ENCODE peak calls at places on chromosomes 5 and 9, in ten cellular contexts. T is NCI-H187, A is Peyer's patch, Q is cardiac fibroblast, X is fibroblast of pulmonary artery, I is cardiac muscle cell, K is SHP77, J is psoas muscle, D is AG08395, Y is iPS-NIHi11. U is an unnamed sample.

GRCh38 chr5:83564069-83564749 is 92.7 kb downstream of the VCAN start:
- DNase-seq in T (no peak), A (no peak), Q (peak; percentile 75), X (peak; percentile 79), I (peak; percentile 38), K (peak; percentile 7), J (no peak), D (peak; percentile 36), Y (peak; percentile 53), U (no peak)

GRCh38 chr5:124704594-124705284 is 41.7 kb downstream of the ZNF608 start:
- DNase-seq in T (no peak), A (no peak), Q (no peak), X (no peak), I (no peak), K (no peak), J (no peak), D (no peak), Y (no peak), U (no peak)

GRCh38 chr9:121906074-121906520 is 187.0 kb downstream of the TTLL11 start:
- DNase-seq in T (no peak), A (no peak), Q (peak; percentile 34), X (peak; percentile 41), I (no peak), K (no peak), J (no peak), D (peak; percentile 57), Y (no peak), U (no peak)

GRCh38 chr5:25754895-25755294 is 1110.1 kb upstream of the CDH10 start:
- DNase-seq in T (no peak), A (no peak), Q (no peak), X (no peak), I (no peak), K (no peak), J (no peak), D (no peak), Y (no peak), U (no peak)

GRCh38 chr9:93828331-93829097 is 126.6 kb downstream of the BARX1 start:
- DNase-seq in T (no peak), A (no peak), Q (no peak), X (no peak), I (no peak), K (no peak), J (no peak), D (peak; percentile 1), Y (peak; percentile 1), U (no peak)

GRCh38 chr9:120136685-120137084 is 443.3 kb downstream of the CDK5RAP2 start:
- DNase-seq in T (no peak), A (no peak), Q (no peak), X (no peak), I (no peak), K (no peak), J (no peak), D (no peak), Y (no peak), U (no peak)

GRCh38 chr5:109844695-109845094 is 155.0 kb downstream of the MAN2A1 start:
- DNase-seq in T (no peak), A (no peak), Q (peak; percentile 39), X (peak; percentile 51), I (no peak), K (no peak), J (no peak), D (peak; percentile 26), Y (no peak), U (no peak)

GRCh38 chr5:1447772-1448361 is 2.6 kb upstream of the SLC6A3 start:
- DNase-seq in T (no peak), A (peak; percentile 53), Q (no peak), X (no peak), I (no peak), K (no peak), J (peak; percentile 2), D (no peak), Y (no peak), U (no peak)

GRCh38 chr5:134370306-134370870 is 981 bp upstream of the UBE2B start:
- DNase-seq in T (no peak), A (no peak), Q (peak; percentile 5), X (peak; percentile 23), I (no peak), K (no peak), J (no peak), D (no peak), Y (no peak), U (no peak)

GRCh38 chr9:75064307-75065025 is 23.5 kb downstream of the NMRK1 start:
- DNase-seq in T (no peak), A (no peak), Q (peak; percentile 53), X (peak; percentile 42), I (no peak), K (no peak), J (no peak), D (peak; percentile 75), Y (no peak), U (no peak)

GRCh38 chr5:124806857-124807196 is 60.4 kb upstream of the ZNF608 start:
- DNase-seq in T (no peak), A (no peak), Q (no peak), X (no peak), I (no peak), K (no peak), J (no peak), D (no peak), Y (no peak), U (no peak)

GRCh38 chr5:178249191-178249989 is 16.8 kb upstream of the PHYKPL start:
- DNase-seq in T (no peak), A (no peak), Q (peak; percentile 70), X (peak; percentile 36), I (no peak), K (no peak), J (no peak), D (peak; percentile 94), Y (no peak), U (no peak)

GRCh38 chr5:156481741-156482140 is 154.8 kb downstream of the SGCD start:
- DNase-seq in T (no peak), A (no peak), Q (no peak), X (no peak), I (no peak), K (no peak), J (peak; percentile 22), D (no peak), Y (no peak), U (no peak)

GRCh38 chr9:131889437-131890244 is 149.8 kb upstream of the RAPGEF1 start:
- DNase-seq in T (no peak), A (no peak), Q (no peak), X (no peak), I (no peak), K (no peak), J (no peak), D (no peak), Y (peak; percentile 43), U (no peak)

GRCh38 chr5:103036601-103037000 is 83.3 kb downstream of the GIN1 start:
- DNase-seq in T (no peak), A (no peak), Q (no peak), X (no peak), I (no peak), K (no peak), J (no peak), D (no peak), Y (no peak), U (no peak)

GRCh38 chr9:76980566-76980965 is 38.9 kb upstream of the FOXB2 start:
- DNase-seq in T (no peak), A (no peak), Q (peak; percentile 5), X (peak; percentile 28), I (no peak), K (no peak), J (no peak), D (no peak), Y (no peak), U (no peak)

GRCh38 chr9:122374885-122375420 is 4.1 kb downstream of the PTGS1 start:
- DNase-seq in T (no peak), A (peak; percentile 62), Q (peak; percentile 88), X (peak; percentile 80), I (peak; percentile 48), K (no peak), J (peak; percentile 78), D (peak; percentile 95), Y (peak; percentile 80), U (peak; percentile 34)

GRCh38 chr9:126623667-126624452 is 10.1 kb downstream of the LMX1B start:
- DNase-seq in T (no peak), A (no peak), Q (no peak), X (no peak), I (no peak), K (no peak), J (no peak), D (no peak), Y (no peak), U (peak; percentile 47)

GRCh38 chr5:107426209-107426608 is 244.5 kb downstream of the EFNA5 start:
- DNase-seq in T (no peak), A (no peak), Q (no peak), X (no peak), I (no peak), K (no peak), J (no peak), D (no peak), Y (no peak), U (no peak)

GRCh38 chr9:99112750-99113417 is 8.0 kb downstream of the TGFBR1 start:
- DNase-seq in T (no peak), A (no peak), Q (no peak), X (no peak), I (no peak), K (no peak), J (no peak), D (no peak), Y (no peak), U (no peak)

GRCh38 chr5:150448960-150449490 is 514 bp downstream of the RPS14 start:
- DNase-seq in T (no peak), A (no peak), Q (no peak), X (no peak), I (peak; percentile 25), K (no peak), J (no peak), D (no peak), Y (no peak), U (no peak)

GRCh38 chr9:69758001-69758730 is 1.6 kb downstream of the PTAR1 start:
- DNase-seq in T (peak; percentile 2), A (no peak), Q (peak; percentile 48), X (peak; percentile 48), I (peak; percentile 45), K (no peak), J (no peak), D (no peak), Y (no peak), U (no peak)

GRCh38 chr5:14147210-14147609 is 4.1 kb downstream of the TRIO start:
- DNase-seq in T (peak; percentile 42), A (no peak), Q (no peak), X (no peak), I (no peak), K (peak; percentile 34), J (no peak), D (no peak), Y (no peak), U (no peak)

GRCh38 chr5:8550921-8551320 is 682.0 kb downstream of the MTRR start:
- DNase-seq in T (no peak), A (no peak), Q (no peak), X (no peak), I (no peak), K (no peak), J (no peak), D (no peak), Y (no peak), U (no peak)

GRCh38 chr9:69433426-69433825 is 108.4 kb downstream of the ENTREP1 start:
- DNase-seq in T (no peak), A (no peak), Q (no peak), X (no peak), I (no peak), K (no peak), J (no peak), D (peak; percentile 51), Y (no peak), U (no peak)

GRCh38 chr9:124001445-124001799 is 10.1 kb upstream of the LHX2 start:
- DNase-seq in T (no peak), A (no peak), Q (no peak), X (no peak), I (no peak), K (no peak), J (no peak), D (no peak), Y (no peak), U (no peak)

U was measured in WTC11.